ENCODE peak calls at places on chromosomes 16 and 17, in nine cellular contexts. C, U, I, K, S, B, Z, H and R are unnamed samples.
A peak's percentile ranks its signal among the peaks of the same experiment; 100 is the strongest.

GRCh38 chr16:89133457-89134127 is 38.0 kb upstream of the CDH15 start:
- DNase-seq in C (no peak), U (no peak), I (no peak), K (no peak), S (peak; percentile 6), B (no peak), Z (no peak), H (no peak), R (no peak)

GRCh38 chr17:66304304-66305174 is 2.1 kb downstream of the PRKCA start:
- DNase-seq in C (peak; percentile 42), U (peak; percentile 35), I (no peak), K (peak; percentile 59), S (no peak), B (no peak), Z (no peak), H (peak; percentile 41), R (peak; percentile 38)

GRCh38 chr17:307295-307691 is 45.3 kb downstream of the RPH3AL start:
- DNase-seq in C (no peak), U (no peak), I (no peak), K (no peak), S (no peak), B (no peak), Z (no peak), H (no peak), R (no peak)

GRCh38 chr16:8583199-8583598 is 7.1 kb downstream of the TMEM114 start:
- DNase-seq in C (peak; percentile 74), U (no peak), I (no peak), K (peak; percentile 4), S (no peak), B (no peak), Z (no peak), H (no peak), R (peak; percentile 71)

GRCh38 chr17:1737531-1738291 is 5.0 kb upstream of the SERPINF2 start:
- DNase-seq in C (no peak), U (no peak), I (no peak), K (no peak), S (peak; percentile 30), B (no peak), Z (no peak), H (no peak), R (no peak)

GRCh38 chr16:57187508-57187854 is 1.4 kb downstream of the RSPRY1 start:
- DNase-seq in C (peak; percentile 37), U (no peak), I (no peak), K (no peak), S (no peak), B (no peak), Z (no peak), H (peak; percentile 44), R (no peak)

GRCh38 chr17:44331249-44331760 is 6.7 kb upstream of the SLC25A39 start:
- DNase-seq in C (peak; percentile 67), U (peak; percentile 83), I (peak; percentile 55), K (peak; percentile 97), S (no peak), B (peak; percentile 68), Z (no peak), H (peak; percentile 87), R (peak; percentile 43)

GRCh38 chr17:27920569-27920968 is 27.4 kb upstream of the LYRM9 start:
- DNase-seq in C (no peak), U (no peak), I (no peak), K (no peak), S (no peak), B (no peak), Z (no peak), H (no peak), R (no peak)

GRCh38 chr17:48730240-48730550 is 1.6 kb upstream of the HOXB13 start:
- DNase-seq in C (no peak), U (no peak), I (no peak), K (no peak), S (no peak), B (no peak), Z (no peak), H (no peak), R (no peak)

GRCh38 chr16:4477966-4478365 is 1.8 kb downstream of the HMOX2 start:
- DNase-seq in C (peak; percentile 52), U (no peak), I (no peak), K (peak; percentile 46), S (no peak), B (no peak), Z (no peak), H (peak; percentile 42), R (no peak)

GRCh38 chr16:69853481-69853880 is 91.3 kb downstream of the WWP2 start:
- DNase-seq in C (no peak), U (no peak), I (no peak), K (no peak), S (no peak), B (no peak), Z (no peak), H (no peak), R (no peak)

GRCh38 chr16:84459941-84460405 is 44.5 kb downstream of the MEAK7 start:
- DNase-seq in C (no peak), U (no peak), I (no peak), K (no peak), S (no peak), B (no peak), Z (no peak), H (no peak), R (no peak)

GRCh38 chr16:15829460-15829859 is 27.4 kb downstream of the MYH11 start:
- DNase-seq in C (no peak), U (peak; percentile 65), I (no peak), K (no peak), S (peak; percentile 58), B (no peak), Z (peak; percentile 62), H (no peak), R (peak; percentile 51)

GRCh38 chr17:50593321-50593720 is 32.8 kb downstream of the CACNA1G start:
- DNase-seq in C (no peak), U (no peak), I (no peak), K (no peak), S (peak; percentile 56), B (peak; percentile 61), Z (no peak), H (no peak), R (no peak)

GRCh38 chr17:6352016-6352415 is 82.9 kb downstream of the AIPL1 start:
- DNase-seq in C (no peak), U (no peak), I (no peak), K (no peak), S (no peak), B (no peak), Z (no peak), H (no peak), R (no peak)

GRCh38 chr16:69906838-69907301 is 44.3 kb upstream of the CLEC18A start:
- DNase-seq in C (peak; percentile 79), U (no peak), I (no peak), K (no peak), S (no peak), B (no peak), Z (no peak), H (no peak), R (peak; percentile 72)

GRCh38 chr17:49825645-49826044 is 22.2 kb downstream of the TAC4 start:
- DNase-seq in C (no peak), U (no peak), I (no peak), K (no peak), S (no peak), B (no peak), Z (no peak), H (no peak), R (no peak)

GRCh38 chr17:2369551-2370210 is 31.2 kb downstream of the MNT start:
- DNase-seq in C (no peak), U (no peak), I (no peak), K (no peak), S (no peak), B (no peak), Z (no peak), H (no peak), R (no peak)

GRCh38 chr16:9090101-9090959 is 1.1 kb upstream of the HAPSTR1 start:
- DNase-seq in C (no peak), U (peak; percentile 40), I (peak; percentile 31), K (peak; percentile 12), S (peak; percentile 57), B (no peak), Z (no peak), H (peak; percentile 61), R (no peak)

GRCh38 chr17:63433746-63434591 is 12.1 kb downstream of the CYB561 start:
- DNase-seq in C (peak; percentile 94), U (peak; percentile 49), I (no peak), K (peak; percentile 83), S (peak; percentile 86), B (no peak), Z (peak; percentile 70), H (no peak), R (peak; percentile 89)

GRCh38 chr17:73657473-73658116 is 13.3 kb upstream of the SDK2 start:
- DNase-seq in C (no peak), U (peak; percentile 74), I (no peak), K (peak; percentile 67), S (peak; percentile 68), B (no peak), Z (no peak), H (peak; percentile 34), R (no peak)

GRCh38 chr17:1590031-1590746 is 27.6 kb upstream of the PITPNA start:
- DNase-seq in C (peak; percentile 77), U (peak; percentile 71), I (no peak), K (peak; percentile 84), S (peak; percentile 89), B (no peak), Z (peak; percentile 62), H (no peak), R (peak; percentile 83)

GRCh38 chr17:19646788-19647696 is 1.5 kb upstream of the ALDH3A2 start:
- DNase-seq in C (peak; percentile 18), U (no peak), I (no peak), K (peak; percentile 81), S (no peak), B (peak; percentile 29), Z (no peak), H (no peak), R (peak; percentile 24)

GRCh38 chr17:63740464-63741181 is 976 bp downstream of the STRADA start:
- DNase-seq in C (peak; percentile 9), U (no peak), I (no peak), K (peak; percentile 51), S (no peak), B (no peak), Z (no peak), H (no peak), R (no peak)

GRCh38 chr16:24119807-24120206 is 136.3 kb upstream of the CACNG3 start:
- DNase-seq in C (no peak), U (no peak), I (no peak), K (no peak), S (no peak), B (no peak), Z (no peak), H (no peak), R (no peak)

GRCh38 chr17:67026341-67026740 is 18.0 kb upstream of the CACNG1 start:
- DNase-seq in C (no peak), U (no peak), I (no peak), K (no peak), S (no peak), B (no peak), Z (no peak), H (no peak), R (no peak)

GRCh38 chr16:66874079-66874775 is 6.1 kb upstream of the PDP2 start:
- DNase-seq in C (peak; percentile 67), U (no peak), I (no peak), K (peak; percentile 8), S (no peak), B (no peak), Z (no peak), H (peak; percentile 42), R (peak; percentile 17)

GRCh38 chr17:19716108-19717030 is at the start of gene SLC47A2:
- DNase-seq in C (no peak), U (no peak), I (no peak), K (peak; percentile 26), S (no peak), B (no peak), Z (no peak), H (no peak), R (no peak)

GRCh38 chr17:48970865-48971687 is 2.7 kb upstream of the GIP start:
- DNase-seq in C (no peak), U (no peak), I (no peak), K (no peak), S (no peak), B (no peak), Z (no peak), H (no peak), R (no peak)

GRCh38 chr17:45843722-45844121 is 959 bp upstream of the SPPL2C start:
- DNase-seq in C (no peak), U (no peak), I (no peak), K (no peak), S (no peak), B (no peak), Z (no peak), H (no peak), R (no peak)

GRCh38 chr17:66523378-66524174 is 221.2 kb downstream of the PRKCA start:
- DNase-seq in C (no peak), U (peak; percentile 70), I (no peak), K (no peak), S (no peak), B (no peak), Z (no peak), H (no peak), R (peak; percentile 81)